ENCODE peak calls at places on chromosomes 16 and 17, in eight cellular contexts. H, T, D, K, Q, W, R and Z are unnamed samples.

GRCh38 chr17:6454495-6455320 is 10.5 kb downstream of the PIMREG start:
- DNase-seq in H (no peak), T (no peak), D (no peak), K (no peak), Q (no peak), W (no peak), R (no peak), Z (no peak)

GRCh38 chr17:3594056-3594810 is 15.0 kb downstream of the TRPV1 start:
- DNase-seq in H (no peak), T (no peak), D (no peak), K (no peak), Q (peak), W (no peak), R (peak), Z (no peak)

GRCh38 chr17:28271431-28271830 is 47.6 kb upstream of the TMEM97 start:
- DNase-seq in H (no peak), T (no peak), D (no peak), K (no peak), Q (no peak), W (no peak), R (no peak), Z (no peak)

GRCh38 chr16:15816228-15816627 is 40.6 kb downstream of the MYH11 start:
- DNase-seq in H (no peak), T (no peak), D (no peak), K (no peak), Q (no peak), W (no peak), R (no peak), Z (no peak)

GRCh38 chr17:4518901-4519300 is 20.2 kb downstream of the SPNS2 start:
- DNase-seq in H (no peak), T (no peak), D (no peak), K (no peak), Q (no peak), W (no peak), R (no peak), Z (no peak)

GRCh38 chr16:57998484-57998883 is 2.0 kb downstream of the ZNF319 start:
- DNase-seq in H (peak), T (peak), D (no peak), K (no peak), Q (peak), W (no peak), R (no peak), Z (no peak)

GRCh38 chr17:1643293-1643998 is 2.1 kb downstream of the SCARF1 start:
- DNase-seq in H (peak), T (peak), D (peak), K (peak), Q (peak), W (no peak), R (peak), Z (peak)

GRCh38 chr17:83183951-83184506 is 104.6 kb downstream of the METRNL start:
- DNase-seq in H (no peak), T (no peak), D (no peak), K (no peak), Q (no peak), W (no peak), R (peak), Z (no peak)

GRCh38 chr17:17096438-17097178 is 54.4 kb downstream of the MPRIP start:
- DNase-seq in H (no peak), T (no peak), D (no peak), K (no peak), Q (peak), W (no peak), R (no peak), Z (peak)

GRCh38 chr17:142102-142661 is 4.8 kb downstream of the SCGB1C2 start:
- DNase-seq in H (peak), T (peak), D (no peak), K (no peak), Q (peak), W (peak), R (peak), Z (no peak)

GRCh38 chr16:12959072-12959471 is 57.7 kb downstream of the SHISA9 start:
- DNase-seq in H (no peak), T (no peak), D (no peak), K (no peak), Q (peak), W (no peak), R (no peak), Z (no peak)

GRCh38 chr16:27289669-27290068 is 21.1 kb upstream of the NSMCE1 start:
- DNase-seq in H (no peak), T (no peak), D (no peak), K (no peak), Q (peak), W (no peak), R (no peak), Z (no peak)

GRCh38 chr16:84790291-84790690 is 29.5 kb upstream of the CRISPLD2 start:
- DNase-seq in H (no peak), T (no peak), D (no peak), K (no peak), Q (no peak), W (no peak), R (no peak), Z (no peak)

GRCh38 chr16:64659863-64660262 is 462.0 kb downstream of the CDH11 start:
- DNase-seq in H (no peak), T (no peak), D (no peak), K (no peak), Q (no peak), W (no peak), R (no peak), Z (no peak)

GRCh38 chr16:88804552-88805339 is 1.2 kb downstream of the CDT1 start:
- DNase-seq in H (peak), T (no peak), D (peak), K (peak), Q (peak), W (no peak), R (no peak), Z (peak)

GRCh38 chr16:82761236-82761635 is 134.5 kb downstream of the CDH13 start:
- DNase-seq in H (no peak), T (no peak), D (no peak), K (no peak), Q (peak), W (no peak), R (peak), Z (no peak)

GRCh38 chr16:30896203-30896889 is at the start of gene CTF1:
- DNase-seq in H (no peak), T (no peak), D (peak), K (no peak), Q (peak), W (peak), R (peak), Z (peak)

GRCh38 chr16:53955221-53955875 is 251.4 kb downstream of the FTO start:
- DNase-seq in H (no peak), T (no peak), D (no peak), K (no peak), Q (no peak), W (no peak), R (no peak), Z (no peak)

GRCh38 chr16:14449790-14450463 is 180.1 kb downstream of the PARN start:
- DNase-seq in H (no peak), T (no peak), D (no peak), K (no peak), Q (peak), W (no peak), R (no peak), Z (no peak)

GRCh38 chr16:20906871-20907255 is 6.3 kb downstream of the LYRM1 start:
- DNase-seq in H (no peak), T (no peak), D (no peak), K (no peak), Q (no peak), W (no peak), R (no peak), Z (no peak)

GRCh38 chr16:23258919-23259237 is 43.2 kb upstream of the SCNN1B start:
- DNase-seq in H (no peak), T (no peak), D (no peak), K (no peak), Q (no peak), W (no peak), R (no peak), Z (no peak)

GRCh38 chr17:40538019-40538935 is 27.0 kb downstream of the CCR7 start:
- DNase-seq in H (peak), T (no peak), D (no peak), K (no peak), Q (peak), W (peak), R (peak), Z (no peak)

GRCh38 chr17:52158450-52159042 is at the start of gene CA10:
- DNase-seq in H (peak), T (no peak), D (peak), K (no peak), Q (peak), W (peak), R (no peak), Z (no peak)

GRCh38 chr17:13544755-13545154 is 57.0 kb downstream of the HS3ST3A1 start:
- DNase-seq in H (no peak), T (no peak), D (no peak), K (no peak), Q (peak), W (no peak), R (no peak), Z (no peak)

GRCh38 chr16:89443727-89444084 is 46.7 kb downstream of the ANKRD11 start:
- DNase-seq in H (peak), T (no peak), D (no peak), K (no peak), Q (no peak), W (peak), R (peak), Z (peak)

GRCh38 chr17:6305613-6306360 is 129.1 kb downstream of the AIPL1 start:
- DNase-seq in H (no peak), T (no peak), D (no peak), K (no peak), Q (no peak), W (peak), R (no peak), Z (no peak)

GRCh38 chr16:27547134-27547533 is 2.6 kb downstream of the GTF3C1 start:
- DNase-seq in H (peak), T (no peak), D (peak), K (no peak), Q (peak), W (no peak), R (no peak), Z (no peak)

GRCh38 chr16:66801320-66802105 is at the start of gene TERB1:
- DNase-seq in H (no peak), T (no peak), D (no peak), K (no peak), Q (no peak), W (no peak), R (no peak), Z (no peak)

GRCh38 chr16:50244504-50245416 is 21.6 kb upstream of the ADCY7 start:
- DNase-seq in H (no peak), T (no peak), D (no peak), K (no peak), Q (no peak), W (no peak), R (no peak), Z (no peak)

GRCh38 chr16:87762071-87762571 is 3.7 kb downstream of the KLHDC4 start:
- DNase-seq in H (no peak), T (no peak), D (no peak), K (no peak), Q (no peak), W (no peak), R (no peak), Z (no peak)

GRCh38 chr16:84294196-84295142 is at the start of gene WFDC1:
- DNase-seq in H (no peak), T (no peak), D (no peak), K (no peak), Q (no peak), W (no peak), R (peak), Z (peak)

GRCh38 chr16:89248196-89249005 is 30.9 kb downstream of the ZNF778 start:
- DNase-seq in H (peak), T (no peak), D (no peak), K (no peak), Q (no peak), W (no peak), R (no peak), Z (no peak)

GRCh38 chr16:85421338-85422123 is 191.6 kb upstream of the GSE1 start:
- DNase-seq in H (no peak), T (peak), D (no peak), K (no peak), Q (no peak), W (no peak), R (peak), Z (no peak)

GRCh38 chr17:35467824-35468223 is 19.3 kb upstream of the SLFN13 start:
- DNase-seq in H (no peak), T (no peak), D (no peak), K (no peak), Q (no peak), W (no peak), R (no peak), Z (no peak)

GRCh38 chr17:75404739-75405364 is 626 bp downstream of the GRB2 start:
- DNase-seq in H (peak), T (peak), D (no peak), K (peak), Q (peak), W (peak), R (peak), Z (peak)

GRCh38 chr16:89863741-89864391 is 9.5 kb upstream of the TCF25 start:
- DNase-seq in H (peak), T (no peak), D (peak), K (no peak), Q (no peak), W (peak), R (peak), Z (no peak)

GRCh38 chr16:60073376-60073775 is 1339.3 kb upstream of the GOT2 start:
- DNase-seq in H (no peak), T (no peak), D (no peak), K (no peak), Q (no peak), W (no peak), R (no peak), Z (no peak)